ENCODE peak calls at places on chromosomes 4 and X, in eight cellular contexts. One of them, this sample, is unnamed.
A peak's percentile ranks its signal among the peaks of the same experiment; 100 is the strongest.

GRCh38 chrX:3651272-3651671 is 62.2 kb downstream of the PRKX start:
- DNase-seq in tibial artery: no peak
- DNase-seq in activated B cell treated with CpG ODN at 0.5 μM for 24 hours: no peak
- DNase-seq in cardiac muscle cell: peak; percentile 51
- DNase-seq in fibroblast of the aortic adventitia: peak; percentile 63
- DNase-seq in GM10248: peak; percentile 17
- DNase-seq in neural crest cell: peak; percentile 6
- DNase-seq in neural progenitor cell: no peak
- DNase-seq in this sample: no peak

GRCh38 chrX:105552395-105552794 is 269.9 kb upstream of the NRK start:
- DNase-seq in tibial artery: no peak
- DNase-seq in activated B cell treated with CpG ODN at 0.5 μM for 24 hours: no peak
- DNase-seq in cardiac muscle cell: peak; percentile 30
- DNase-seq in fibroblast of the aortic adventitia: peak; percentile 31
- DNase-seq in GM10248: no peak
- DNase-seq in neural crest cell: no peak
- DNase-seq in neural progenitor cell: no peak
- DNase-seq in this sample: no peak

GRCh38 chr4:22474636-22475310 is 41.1 kb downstream of the ADGRA3 start:
- DNase-seq in tibial artery: no peak
- DNase-seq in activated B cell treated with CpG ODN at 0.5 μM for 24 hours: no peak
- DNase-seq in cardiac muscle cell: peak; percentile 47
- DNase-seq in fibroblast of the aortic adventitia: peak; percentile 71
- DNase-seq in GM10248: no peak
- DNase-seq in neural crest cell: no peak
- DNase-seq in neural progenitor cell: no peak
- DNase-seq in this sample: no peak

GRCh38 chr4:77152421-77152820 is 4.6 kb upstream of the CCNG2 start:
- DNase-seq in tibial artery: no peak
- DNase-seq in activated B cell treated with CpG ODN at 0.5 μM for 24 hours: no peak
- DNase-seq in cardiac muscle cell: no peak
- DNase-seq in fibroblast of the aortic adventitia: no peak
- DNase-seq in GM10248: no peak
- DNase-seq in neural crest cell: no peak
- DNase-seq in neural progenitor cell: peak; percentile 38
- DNase-seq in this sample: no peak

GRCh38 chr4:91288702-91289311 is 1015.0 kb upstream of the GRID2 start:
- DNase-seq in tibial artery: no peak
- DNase-seq in activated B cell treated with CpG ODN at 0.5 μM for 24 hours: no peak
- DNase-seq in cardiac muscle cell: no peak
- DNase-seq in fibroblast of the aortic adventitia: no peak
- DNase-seq in GM10248: no peak
- DNase-seq in neural crest cell: no peak
- DNase-seq in neural progenitor cell: no peak
- DNase-seq in this sample: no peak

GRCh38 chr4:171484681-171485080 is 328.5 kb upstream of the GALNTL6 start:
- DNase-seq in tibial artery: no peak
- DNase-seq in activated B cell treated with CpG ODN at 0.5 μM for 24 hours: no peak
- DNase-seq in cardiac muscle cell: no peak
- DNase-seq in fibroblast of the aortic adventitia: no peak
- DNase-seq in GM10248: no peak
- DNase-seq in neural crest cell: no peak
- DNase-seq in neural progenitor cell: no peak
- DNase-seq in this sample: no peak

GRCh38 chrX:133685806-133686205 is 270.5 kb upstream of the GPC4 start:
- DNase-seq in tibial artery: no peak
- DNase-seq in activated B cell treated with CpG ODN at 0.5 μM for 24 hours: no peak
- DNase-seq in cardiac muscle cell: peak; percentile 6
- DNase-seq in fibroblast of the aortic adventitia: no peak
- DNase-seq in GM10248: no peak
- DNase-seq in neural crest cell: no peak
- DNase-seq in neural progenitor cell: no peak
- DNase-seq in this sample: no peak

GRCh38 chr4:57075353-57075752 is 34.8 kb downstream of the IGFBP7 start:
- DNase-seq in tibial artery: no peak
- DNase-seq in activated B cell treated with CpG ODN at 0.5 μM for 24 hours: no peak
- DNase-seq in cardiac muscle cell: no peak
- DNase-seq in fibroblast of the aortic adventitia: no peak
- DNase-seq in GM10248: no peak
- DNase-seq in neural crest cell: no peak
- DNase-seq in neural progenitor cell: no peak
- DNase-seq in this sample: no peak

GRCh38 chrX:120463241-120463640 is 5.9 kb downstream of the LAMP2 start:
- DNase-seq in tibial artery: peak; percentile 33
- DNase-seq in activated B cell treated with CpG ODN at 0.5 μM for 24 hours: no peak
- DNase-seq in cardiac muscle cell: peak; percentile 83
- DNase-seq in fibroblast of the aortic adventitia: peak; percentile 75
- DNase-seq in GM10248: no peak
- DNase-seq in neural crest cell: no peak
- DNase-seq in neural progenitor cell: no peak
- DNase-seq in this sample: no peak

GRCh38 chr4:78612398-78613005 is 60.9 kb downstream of the ANXA3 start:
- DNase-seq in tibial artery: no peak
- DNase-seq in activated B cell treated with CpG ODN at 0.5 μM for 24 hours: no peak
- DNase-seq in cardiac muscle cell: peak; percentile 77
- DNase-seq in fibroblast of the aortic adventitia: peak; percentile 80
- DNase-seq in GM10248: no peak
- DNase-seq in neural crest cell: no peak
- DNase-seq in neural progenitor cell: no peak
- DNase-seq in this sample: no peak

GRCh38 chr4:156962551-156962974 is 9.0 kb downstream of the PDGFC start:
- DNase-seq in tibial artery: no peak
- DNase-seq in activated B cell treated with CpG ODN at 0.5 μM for 24 hours: no peak
- DNase-seq in cardiac muscle cell: peak; percentile 54
- DNase-seq in fibroblast of the aortic adventitia: peak; percentile 85
- DNase-seq in GM10248: no peak
- DNase-seq in neural crest cell: no peak
- DNase-seq in neural progenitor cell: no peak
- DNase-seq in this sample: no peak

GRCh38 chr4:143341186-143341755 is 4.6 kb downstream of the GAB1 start:
- DNase-seq in tibial artery: no peak
- DNase-seq in activated B cell treated with CpG ODN at 0.5 μM for 24 hours: no peak
- DNase-seq in cardiac muscle cell: no peak
- DNase-seq in fibroblast of the aortic adventitia: no peak
- DNase-seq in GM10248: no peak
- DNase-seq in neural crest cell: no peak
- DNase-seq in neural progenitor cell: no peak
- DNase-seq in this sample: no peak

GRCh38 chrX:15619053-15619772 is 18.5 kb upstream of the ACE2 start:
- DNase-seq in tibial artery: no peak
- DNase-seq in activated B cell treated with CpG ODN at 0.5 μM for 24 hours: no peak
- DNase-seq in cardiac muscle cell: no peak
- DNase-seq in fibroblast of the aortic adventitia: peak; percentile 5
- DNase-seq in GM10248: no peak
- DNase-seq in neural crest cell: no peak
- DNase-seq in neural progenitor cell: no peak
- DNase-seq in this sample: no peak

GRCh38 chr4:7158991-7159390 is 33.3 kb upstream of the SORCS2 start:
- DNase-seq in tibial artery: no peak
- DNase-seq in activated B cell treated with CpG ODN at 0.5 μM for 24 hours: no peak
- DNase-seq in cardiac muscle cell: no peak
- DNase-seq in fibroblast of the aortic adventitia: no peak
- DNase-seq in GM10248: no peak
- DNase-seq in neural crest cell: no peak
- DNase-seq in neural progenitor cell: no peak
- DNase-seq in this sample: no peak

GRCh38 chrX:112901821-112902732 is 61.4 kb upstream of the AMOT start:
- DNase-seq in tibial artery: no peak
- DNase-seq in activated B cell treated with CpG ODN at 0.5 μM for 24 hours: no peak
- DNase-seq in cardiac muscle cell: no peak
- DNase-seq in fibroblast of the aortic adventitia: no peak
- DNase-seq in GM10248: no peak
- DNase-seq in neural crest cell: no peak
- DNase-seq in neural progenitor cell: peak; percentile 24
- DNase-seq in this sample: no peak

GRCh38 chrX:152343306-152343705 is 107.8 kb downstream of the GABRA3 start:
- DNase-seq in tibial artery: no peak
- DNase-seq in activated B cell treated with CpG ODN at 0.5 μM for 24 hours: no peak
- DNase-seq in cardiac muscle cell: no peak
- DNase-seq in fibroblast of the aortic adventitia: no peak
- DNase-seq in GM10248: no peak
- DNase-seq in neural crest cell: no peak
- DNase-seq in neural progenitor cell: no peak
- DNase-seq in this sample: no peak

GRCh38 chr4:15414601-15415091 is 13.2 kb upstream of the C1QTNF7 start:
- DNase-seq in tibial artery: no peak
- DNase-seq in activated B cell treated with CpG ODN at 0.5 μM for 24 hours: no peak
- DNase-seq in cardiac muscle cell: peak; percentile 34
- DNase-seq in fibroblast of the aortic adventitia: peak; percentile 53
- DNase-seq in GM10248: no peak
- DNase-seq in neural crest cell: no peak
- DNase-seq in neural progenitor cell: no peak
- DNase-seq in this sample: no peak

DNA sequence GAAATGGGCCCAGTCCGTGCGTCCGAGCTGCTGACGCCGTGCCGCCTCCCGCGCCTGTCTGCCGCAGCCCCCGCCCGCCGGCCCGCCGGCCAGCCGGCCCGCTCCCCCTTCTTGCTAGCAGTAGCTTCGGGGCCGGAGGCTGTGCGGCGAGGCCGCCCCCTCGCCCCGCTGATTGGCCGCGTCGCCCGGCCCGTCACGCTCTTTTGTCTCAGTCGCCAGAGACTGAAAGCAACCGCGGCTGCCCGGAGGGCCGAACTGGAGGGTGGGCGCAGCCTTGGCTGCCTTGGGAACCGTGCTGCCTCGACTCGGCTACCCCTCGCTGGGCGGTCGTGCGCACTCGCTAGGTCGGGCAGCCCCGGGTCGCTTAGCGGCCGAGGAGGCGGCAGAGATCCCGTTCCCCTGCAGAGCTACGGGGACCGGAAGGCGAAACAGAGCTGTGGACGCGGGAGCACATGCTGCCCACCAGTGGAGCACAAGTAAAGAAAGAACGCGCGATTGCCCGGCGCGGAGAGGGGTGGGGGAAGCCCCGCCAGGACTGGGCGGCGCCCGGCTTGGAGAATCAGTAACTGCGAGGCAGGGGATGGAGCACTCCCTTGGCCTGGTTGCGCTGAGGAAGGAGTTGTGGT is at the start of gene ZCCHC18:
- DNase-seq in tibial artery: peak; percentile 39
- DNase-seq in activated B cell treated with CpG ODN at 0.5 μM for 24 hours: peak; percentile 39
- DNase-seq in cardiac muscle cell: peak; percentile 67
- DNase-seq in fibroblast of the aortic adventitia: peak; percentile 41
- DNase-seq in GM10248: peak; percentile 74
- DNase-seq in neural crest cell: peak; percentile 64
- DNase-seq in neural progenitor cell: peak; percentile 91
- DNase-seq in this sample: peak; percentile 54
- TF ChIP-seq CTCF in tibial artery: no peak
- TF ChIP-seq CTCF in activated B cell treated with CpG ODN at 0.5 μM for 24 hours: no peak
- TF ChIP-seq CTCF in cardiac muscle cell: no peak
- TF ChIP-seq CTCF in fibroblast of the aortic adventitia: no peak
- TF ChIP-seq CTCF in GM10248: no peak
- TF ChIP-seq CTCF in neural crest cell: no peak
- TF ChIP-seq CTCF in neural progenitor cell: no peak
- TF ChIP-seq CTCF in this sample: no peak

DNA sequence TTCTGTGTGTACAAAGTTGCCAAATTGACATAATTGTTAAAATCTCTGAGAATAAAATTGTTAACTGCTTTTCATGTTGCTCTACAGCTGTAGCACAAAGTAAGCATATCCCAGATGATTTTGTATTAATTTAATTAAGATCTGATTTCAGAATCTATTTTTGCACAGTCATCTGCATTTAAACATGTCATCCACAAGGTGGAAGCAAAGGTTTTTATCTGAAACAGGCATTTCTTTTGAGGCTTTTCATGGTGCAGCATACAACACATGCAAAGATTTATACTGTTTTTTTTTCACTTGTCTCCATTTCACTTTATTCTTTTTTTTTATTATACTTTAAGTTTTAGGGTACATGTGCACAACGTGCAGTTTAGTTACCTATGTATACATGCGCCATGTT is 51.2 kb downstream of the GC start:
- DNase-seq in tibial artery: no peak
- DNase-seq in activated B cell treated with CpG ODN at 0.5 μM for 24 hours: no peak
- DNase-seq in cardiac muscle cell: peak; percentile 46
- DNase-seq in fibroblast of the aortic adventitia: peak; percentile 54
- DNase-seq in GM10248: no peak
- DNase-seq in neural crest cell: no peak
- DNase-seq in neural progenitor cell: peak; percentile 58
- DNase-seq in this sample: no peak
- TF ChIP-seq CTCF in tibial artery: peak; percentile 11
- TF ChIP-seq CTCF in activated B cell treated with CpG ODN at 0.5 μM for 24 hours: no peak
- TF ChIP-seq CTCF in cardiac muscle cell: peak; percentile 40
- TF ChIP-seq CTCF in fibroblast of the aortic adventitia: peak; percentile 36
- TF ChIP-seq CTCF in GM10248: peak; percentile 46
- TF ChIP-seq CTCF in neural crest cell: peak; percentile 78
- TF ChIP-seq CTCF in neural progenitor cell: peak; percentile 68
- TF ChIP-seq CTCF in this sample: peak; percentile 71

DNA sequence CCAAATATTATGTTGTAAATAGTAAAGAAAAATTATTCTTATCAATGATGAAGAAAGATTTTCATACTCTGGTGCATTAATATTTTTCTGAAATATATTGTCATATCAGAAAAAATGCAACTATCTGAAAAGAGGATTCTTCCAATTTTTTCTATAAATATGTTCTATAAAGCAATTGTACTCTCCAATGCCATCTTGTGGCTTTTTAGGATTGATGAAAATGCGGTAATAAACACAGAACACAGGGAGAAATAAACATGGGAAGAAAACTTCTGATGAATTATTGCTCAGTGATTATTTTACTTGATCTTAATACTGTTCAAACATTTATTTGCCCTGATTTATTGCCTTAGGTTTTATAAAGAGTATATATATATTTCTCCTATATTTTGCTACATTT is 215.4 kb downstream of the IL1RAPL1 start:
- DNase-seq in tibial artery: no peak
- DNase-seq in activated B cell treated with CpG ODN at 0.5 μM for 24 hours: no peak
- DNase-seq in cardiac muscle cell: peak; percentile 4
- DNase-seq in fibroblast of the aortic adventitia: no peak
- DNase-seq in GM10248: no peak
- DNase-seq in neural crest cell: no peak
- DNase-seq in neural progenitor cell: no peak
- DNase-seq in this sample: no peak
- TF ChIP-seq CTCF in tibial artery: no peak
- TF ChIP-seq CTCF in activated B cell treated with CpG ODN at 0.5 μM for 24 hours: no peak
- TF ChIP-seq CTCF in cardiac muscle cell: peak; percentile 26
- TF ChIP-seq CTCF in fibroblast of the aortic adventitia: peak; percentile 13
- TF ChIP-seq CTCF in GM10248: no peak
- TF ChIP-seq CTCF in neural crest cell: peak; percentile 40
- TF ChIP-seq CTCF in neural progenitor cell: no peak
- TF ChIP-seq CTCF in this sample: no peak

DNA sequence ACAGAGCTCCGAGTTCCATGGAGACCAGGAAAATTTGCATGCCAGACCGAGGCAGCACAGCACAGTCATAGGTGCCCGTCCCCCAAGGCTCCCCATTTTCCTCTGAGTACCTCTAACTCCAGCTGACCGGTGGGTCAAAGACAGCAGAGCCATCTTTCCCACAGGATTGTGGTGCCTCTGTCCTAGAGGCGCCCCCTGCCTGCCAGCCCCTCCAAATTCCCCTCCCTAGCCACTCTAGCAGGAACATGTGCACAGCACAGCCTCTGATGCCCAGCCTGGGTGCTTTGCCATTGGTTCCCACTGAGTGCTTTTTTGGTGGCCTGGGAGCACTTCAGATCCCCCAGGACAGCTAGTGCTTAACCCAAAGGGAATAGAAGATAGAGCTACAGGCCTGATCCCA is 368.5 kb upstream of the PABPC5 start:
- DNase-seq in tibial artery: no peak
- DNase-seq in activated B cell treated with CpG ODN at 0.5 μM for 24 hours: no peak
- DNase-seq in cardiac muscle cell: no peak
- DNase-seq in fibroblast of the aortic adventitia: no peak
- DNase-seq in GM10248: no peak
- DNase-seq in neural crest cell: no peak
- DNase-seq in neural progenitor cell: no peak
- DNase-seq in this sample: no peak
- TF ChIP-seq CTCF in tibial artery: no peak
- TF ChIP-seq CTCF in activated B cell treated with CpG ODN at 0.5 μM for 24 hours: no peak
- TF ChIP-seq CTCF in cardiac muscle cell: no peak
- TF ChIP-seq CTCF in fibroblast of the aortic adventitia: no peak
- TF ChIP-seq CTCF in GM10248: no peak
- TF ChIP-seq CTCF in neural crest cell: no peak
- TF ChIP-seq CTCF in neural progenitor cell: peak; percentile 25
- TF ChIP-seq CTCF in this sample: no peak